ENCODE peak calls at places on chromosomes 12 and 14, in six cellular contexts. S, V, H, O, R and Q are unnamed samples.

GRCh38 chr12:27366621-27367020 is 34.0 kb downstream of the BMAL2 start:
- DNase-seq in S (no peak), V (no peak), H (no peak), O (no peak), R (no peak), Q (no peak)

GRCh38 chr14:51743588-51744000 is 91.9 kb downstream of the FRMD6 start:
- DNase-seq in S (no peak), V (no peak), H (no peak), O (no peak), R (no peak), Q (no peak)

GRCh38 chr12:53798575-53798974 is 46.8 kb upstream of the CISTR start:
- DNase-seq in S (no peak), V (no peak), H (no peak), O (no peak), R (no peak), Q (no peak)

GRCh38 chr14:64948612-64949210 is 6.2 kb upstream of the GPX2 start:
- DNase-seq in S (no peak), V (no peak), H (no peak), O (no peak), R (no peak), Q (no peak)

GRCh38 chr12:229441-230191 is 15.7 kb upstream of the SLC6A12 start:
- DNase-seq in S (peak; percentile 45), V (no peak), H (no peak), O (no peak), R (no peak), Q (no peak)

GRCh38 chr14:101128478-101129450 is 225.2 kb upstream of the RTL1 start:
- DNase-seq in S (peak; percentile 36), V (peak; percentile 21), H (no peak), O (no peak), R (no peak), Q (peak; percentile 45)

GRCh38 chr14:35506461-35506860 is 27.5 kb upstream of the INSM2 start:
- DNase-seq in S (no peak), V (no peak), H (no peak), O (no peak), R (no peak), Q (no peak)

GRCh38 chr12:51229116-51229515 is 9.5 kb upstream of the DAZAP2 start:
- DNase-seq in S (no peak), V (no peak), H (no peak), O (no peak), R (no peak), Q (no peak)

GRCh38 chr12:114369088-114369487 is 36.9 kb downstream of the TBX5 start:
- DNase-seq in S (no peak), V (no peak), H (no peak), O (no peak), R (no peak), Q (no peak)

GRCh38 chr12:93403988-93404803 is 26.5 kb downstream of the NUDT4 start:
- DNase-seq in S (no peak), V (no peak), H (no peak), O (no peak), R (no peak), Q (no peak)
- TF ChIP-seq POLR2A in S (no peak), V (no peak), H (no peak), O (no peak), R (no peak), Q (no peak)

GRCh38 chr14:74618078-74618952 is 6.3 kb upstream of the LTBP2 start:
- DNase-seq in S (no peak), V (peak; percentile 49), H (peak; percentile 49), O (peak; percentile 71), R (no peak), Q (no peak)
- TF ChIP-seq POLR2A in S (no peak), V (no peak), H (no peak), O (no peak), R (no peak), Q (no peak)

GRCh38 chr12:12333980-12334709 is 15.9 kb downstream of the MANSC1 start:
- DNase-seq in S (no peak), V (peak; percentile 65), H (no peak), O (peak; percentile 67), R (peak; percentile 62), Q (no peak)
- TF ChIP-seq POLR2A in S (no peak), V (no peak), H (no peak), O (no peak), R (no peak), Q (no peak)

GRCh38 chr14:103334644-103335603 is 887 bp downstream of the EIF5 start:
- DNase-seq in S (peak; percentile 57), V (peak; percentile 89), H (peak; percentile 27), O (peak; percentile 82), R (peak; percentile 75), Q (peak; percentile 83)
- TF ChIP-seq POLR2A in S (peak; percentile 22), V (peak; percentile 23), H (no peak), O (peak; percentile 35), R (peak; percentile 2), Q (no peak)